ENCODE peak calls at places on chromosome 21, in four cellular contexts. J, T, V and G are unnamed samples.

GRCh38 chr21:34642211-34643075 is 26.4 kb upstream of the CLIC6 start:
- DNase-seq in T (no peak), J (no peak), V (peak; percentile 87), G (no peak)

GRCh38 chr21:36980280-36981048 is 14.0 kb upstream of the HLCS start:
- DNase-seq in J (peak; percentile 51), V (no peak), T (no peak), G (peak; percentile 65)

GRCh38 chr21:38992737-38993136 is 187.0 kb downstream of the ETS2 start:
- DNase-seq in J (no peak), V (no peak), T (no peak), G (no peak)

GRCh38 chr21:33021667-33022066 is 4.1 kb upstream of the OLIG2 start:
- DNase-seq in J (no peak), V (no peak), T (no peak), G (peak; percentile 41)

GRCh38 chr21:28516996-28517592 is 475.6 kb downstream of the LTN1 start:
- DNase-seq in T (peak; percentile 14), J (peak; percentile 47), V (peak; percentile 8), G (peak; percentile 70)

GRCh38 chr21:14306143-14306907 is 76.6 kb downstream of the HSPA13 start:
- DNase-seq in V (no peak), J (no peak), T (peak; percentile 26), G (no peak)

GRCh38 chr21:44350773-44351481 is 2.5 kb upstream of the TRPM2 start:
- DNase-seq in T (no peak), V (no peak), J (no peak), G (no peak)

GRCh38 chr21:29403922-29404538 is 105.3 kb downstream of the BACH1 start:
- DNase-seq in J (no peak), V (no peak), T (peak; percentile 28), G (no peak)

GRCh38 chr21:45618846-45619485 is 24.6 kb upstream of the PCBP3 start:
- DNase-seq in V (no peak), T (no peak), J (peak; percentile 4), G (no peak)

GRCh38 chr21:29682800-29683199 is 257.0 kb downstream of the GRIK1 start:
- DNase-seq in J (no peak), V (no peak), T (no peak), G (no peak)

GRCh38 chr21:43727571-43728466 is 8.9 kb downstream of the PDXK start:
- DNase-seq in V (no peak), J (no peak), T (peak; percentile 36), G (no peak)

GRCh38 chr21:34367320-34367935 is 3.6 kb downstream of the KCNE2 start:
- DNase-seq in T (peak; percentile 77), J (peak; percentile 45), V (no peak), G (peak; percentile 47)

GRCh38 chr21:36647279-36648093 is 51.4 kb upstream of the SIM2 start:
- DNase-seq in V (no peak), J (no peak), T (no peak), G (no peak)

GRCh38 chr21:28822064-28822402 is 170.6 kb downstream of the LTN1 start:
- DNase-seq in V (no peak), J (no peak), T (no peak), G (no peak)

GRCh38 chr21:42685036-42685435 is 31.6 kb downstream of the PDE9A start:
- DNase-seq in J (no peak), T (no peak), V (no peak), G (no peak)

GRCh38 chr21:39183272-39184049 is at the start of gene PSMG1:
- DNase-seq in J (peak; percentile 94), T (peak; percentile 99), V (peak; percentile 77), G (peak; percentile 77)

GRCh38 chr21:36751383-36751782 is 52.5 kb downstream of the SIM2 start:
- DNase-seq in T (no peak), V (no peak), J (no peak), G (no peak)

GRCh38 chr21:39599191-39599966 is 13.4 kb upstream of the B3GALT5 start:
- DNase-seq in V (no peak), T (no peak), J (no peak), G (no peak)

GRCh38 chr21:45072963-45073300 is 1.4 kb upstream of the ADARB1 start:
- DNase-seq in T (no peak), J (no peak), V (no peak), G (no peak)

GRCh38 chr21:29487154-29487553 is 188.4 kb downstream of the BACH1 start:
- DNase-seq in T (no peak), V (no peak), J (no peak), G (no peak)

GRCh38 chr21:39518055-39518844 is 66.5 kb downstream of the SH3BGR start:
- DNase-seq in J (peak; percentile 87), V (peak; percentile 4), T (peak; percentile 82), G (peak; percentile 43)

GRCh38 chr21:42747267-42747701 is 93.9 kb downstream of the PDE9A start:
- DNase-seq in J (no peak), T (no peak), V (no peak), G (no peak)

GRCh38 chr21:34213959-34214358 is 140.6 kb downstream of the MRPS6 start:
- DNase-seq in V (no peak), T (no peak), J (no peak), G (no peak)

GRCh38 chr21:43189936-43190335 is 21.1 kb downstream of the CRYAA start:
- DNase-seq in T (no peak), V (no peak), J (no peak), G (no peak)

GRCh38 chr21:38591138-38591537 is 92.9 kb upstream of the ERG start:
- DNase-seq in J (no peak), T (no peak), V (no peak), G (no peak)

GRCh38 chr21:38171723-38172344 is 85.0 kb upstream of the KCNJ15 start:
- DNase-seq in T (no peak), J (no peak), V (no peak), G (peak; percentile 66)

GRCh38 chr21:45622416-45623097 is 21.0 kb upstream of the PCBP3 start:
- DNase-seq in T (no peak), J (no peak), V (no peak), G (no peak)

GRCh38 chr21:46120301-46121285 is 22.7 kb downstream of the COL6A2 start:
- DNase-seq in J (peak; percentile 35), T (no peak), V (no peak), G (no peak)

GRCh38 chr21:46168659-46169386 is 13.4 kb upstream of the FTCD start:
- DNase-seq in T (no peak), J (no peak), V (no peak), G (no peak)

GRCh38 chr21:37868896-37869295 is 47.4 kb downstream of the KCNJ6 start:
- DNase-seq in V (no peak), T (no peak), J (no peak), G (no peak)

GRCh38 chr21:35619184-35619583 is 441.1 kb downstream of the SETD4 start:
- DNase-seq in V (no peak), T (peak; percentile 18), J (no peak), G (no peak)

GRCh38 chr21:44085491-44086321 is 21.5 kb upstream of the PWP2 start:
- DNase-seq in J (no peak), T (no peak), V (no peak), G (peak; percentile 26)

GRCh38 chr21:33971492-33972013 is 55.9 kb upstream of the ATP5PO start:
- DNase-seq in J (no peak), T (no peak), V (no peak), G (no peak)

GRCh38 chr21:36709868-36710728 is 11.2 kb downstream of the SIM2 start:
- DNase-seq in J (no peak), T (no peak), V (no peak), G (peak; percentile 66)

GRCh38 chr21:38794978-38795377 is 10.8 kb upstream of the ETS2 start:
- DNase-seq in T (no peak), V (no peak), J (no peak), G (no peak)

GRCh38 chr21:40425981-40426380 is 421.0 kb downstream of the DSCAM start:
- DNase-seq in T (no peak), V (no peak), J (peak; percentile 35), G (no peak)

GRCh38 chr21:46183910-46184624 is at the start of gene SPATC1L:
- DNase-seq in T (peak; percentile 85), V (peak; percentile 39), J (peak; percentile 82), G (peak; percentile 74)

GRCh38 chr21:44579833-44580144 is 615 bp downstream of the KRTAP10-5 start:
- DNase-seq in T (no peak), J (no peak), V (no peak), G (peak; percentile 45)

GRCh38 chr21:34818663-34819158 is 149.9 kb downstream of the CLIC6 start:
- DNase-seq in J (no peak), T (no peak), V (no peak), G (no peak)

GRCh38 chr21:31892686-31893085 is 19.9 kb downstream of the HUNK start:
- DNase-seq in T (no peak), J (no peak), V (no peak), G (no peak)
- TF ChIP-seq NRF1 in T (no peak), J (no peak), V (no peak), G (no peak)

GRCh38 chr21:15539376-15539775 is 190.4 kb upstream of the USP25 start:
- DNase-seq in J (no peak), V (no peak), T (no peak), G (no peak)
- TF ChIP-seq NRF1 in J (no peak), V (no peak), T (no peak), G (no peak)

DNA sequence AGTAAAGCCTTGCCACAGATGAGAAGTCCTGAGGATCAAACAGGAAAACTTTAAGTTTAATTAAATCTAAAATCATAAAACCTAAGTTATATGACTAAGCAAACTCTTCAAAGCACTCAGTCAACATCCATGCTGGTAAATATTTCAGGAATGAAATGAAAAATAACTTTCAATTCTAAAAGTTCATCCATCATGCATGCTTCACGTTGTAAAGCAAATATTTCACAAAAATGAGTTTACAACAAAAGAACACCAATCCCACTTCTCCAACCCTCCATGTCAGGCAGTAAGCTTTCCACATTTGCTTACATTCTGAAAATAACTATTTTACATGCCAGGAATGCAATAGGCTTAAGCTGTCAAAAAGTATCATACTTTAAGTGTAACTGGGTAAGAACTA is 16.8 kb downstream of the APP start:
- DNase-seq in J (no peak), V (no peak), T (no peak), G (no peak)
- TF ChIP-seq NRF1 in J (no peak), V (no peak), T (no peak), G (no peak)

DNA sequence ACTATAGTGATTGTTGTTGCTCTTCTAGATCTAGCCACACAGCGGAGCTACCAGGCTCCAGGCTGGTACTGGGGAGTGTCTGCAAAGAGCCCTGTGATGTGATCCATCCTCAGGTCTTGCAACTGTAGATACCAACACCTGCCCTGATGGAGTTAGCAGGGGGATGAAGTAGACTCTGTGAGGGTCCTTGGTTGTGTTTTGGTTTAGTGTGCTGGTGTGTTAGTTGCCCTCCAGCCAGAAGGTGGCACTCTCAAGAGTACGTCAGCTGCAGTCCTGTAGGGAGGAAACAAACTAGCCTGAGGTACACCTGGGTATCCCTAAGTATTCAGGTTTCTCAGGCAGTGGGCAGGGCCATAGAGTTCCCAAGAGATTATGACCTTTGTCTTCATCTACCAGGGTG is 81.2 kb upstream of the TMPRSS2 start:
- DNase-seq in V (no peak), J (no peak), T (no peak), G (no peak)
- TF ChIP-seq NRF1 in V (no peak), J (no peak), T (no peak), G (no peak)